ENCODE peak calls at places on chromosomes 3 and 15, in six cellular contexts. B is HT1080; I is NCI-H748 treated with DMSO at 0.1 percent for 48 hours; T is activated naive CD8-positive, alpha-beta T cell treated with anti-CD3 and anti-CD28 coated beads, Interleukin-2, amount 10 ng/mL, durations not matched to agents 7 days and 5 days; W is cerebellum; R is RPMI7951. Q is an unnamed sample.

GRCh38 chr3:71585891-71586809 is 2.6 kb upstream of the FOXP1 start:
- DNase-seq in B (peak; percentile 43), I (peak; percentile 17), T (no peak), W (peak; percentile 30), R (peak; percentile 56), Q (peak; percentile 58)

GRCh38 chr3:107661447-107662108 is 138.8 kb downstream of the BBX start:
- DNase-seq in B (peak; percentile 40), I (no peak), T (no peak), W (no peak), R (peak; percentile 53), Q (peak; percentile 26)

GRCh38 chr3:15579071-15579470 is 22.3 kb downstream of the HACL1 start:
- DNase-seq in B (no peak), I (no peak), T (no peak), W (no peak), R (no peak), Q (no peak)

GRCh38 chr3:119220970-119221667 is 19.6 kb downstream of the B4GALT4 start:
- DNase-seq in B (no peak), I (no peak), T (no peak), W (no peak), R (no peak), Q (no peak)

GRCh38 chr3:60756231-60756630 is 495.0 kb downstream of the FHIT start:
- DNase-seq in B (peak; percentile 34), I (no peak), T (no peak), W (no peak), R (peak; percentile 93), Q (no peak)

GRCh38 chr15:28861031-28861534 is 12.6 kb upstream of the GOLGA6L7 start:
- DNase-seq in B (no peak), I (no peak), T (no peak), W (no peak), R (peak; percentile 17), Q (no peak)

GRCh38 chr3:63980019-63980418 is 43.3 kb downstream of the PSMD6 start:
- DNase-seq in B (no peak), I (no peak), T (no peak), W (no peak), R (no peak), Q (no peak)

GRCh38 chr3:71050521-71051258 is 532.8 kb downstream of the FOXP1 start:
- DNase-seq in B (peak; percentile 54), I (peak; percentile 55), T (no peak), W (no peak), R (peak; percentile 76), Q (no peak)

GRCh38 chr3:30548605-30549004 is 57.8 kb upstream of the TGFBR2 start:
- DNase-seq in B (no peak), I (no peak), T (peak; percentile 38), W (no peak), R (no peak), Q (peak; percentile 9)

GRCh38 chr15:89362203-89363101 is 27.8 kb upstream of the POLG start:
- DNase-seq in B (no peak), I (peak; percentile 39), T (no peak), W (peak; percentile 93), R (no peak), Q (no peak)

Q was measured in ELR.